ENCODE peak calls at places on chromosomes 11 and 22, in nine cellular contexts. One of them, this sample, is unnamed.

GRCh38 chr11:112470355-112470754 is 209.7 kb upstream of the PLET1 start:
- DNase-seq in mucosa of descending colon: no peak
- DNase-seq in heart right ventricle: no peak
- DNase-seq in GM13976: no peak
- DNase-seq in AG09319: no peak
- DNase-seq in uterus: no peak
- DNase-seq in ascending aorta: no peak
- DNase-seq in Calu3: no peak
- DNase-seq in progenitor cell of endocrine pancreas: no peak
- DNase-seq in this sample: no peak

GRCh38 chr11:198236-198806 is 5.4 kb downstream of the SCGB1C1 start:
- DNase-seq in uterus: no peak
- DNase-seq in progenitor cell of endocrine pancreas: no peak
- DNase-seq in ascending aorta: peak; percentile 57
- DNase-seq in heart right ventricle: no peak
- DNase-seq in GM13976: no peak
- DNase-seq in Calu3: no peak
- DNase-seq in AG09319: no peak
- DNase-seq in mucosa of descending colon: no peak
- DNase-seq in this sample: no peak

GRCh38 chr11:128893578-128894295 is 2.6 kb downstream of the KCNJ5 start:
- DNase-seq in GM13976: no peak
- DNase-seq in Calu3: no peak
- DNase-seq in AG09319: no peak
- DNase-seq in mucosa of descending colon: no peak
- DNase-seq in heart right ventricle: no peak
- DNase-seq in progenitor cell of endocrine pancreas: no peak
- DNase-seq in uterus: no peak
- DNase-seq in ascending aorta: no peak
- DNase-seq in this sample: no peak

GRCh38 chr11:19539861-19540260 is 172.8 kb upstream of the NAV2 start:
- DNase-seq in Calu3: no peak
- DNase-seq in mucosa of descending colon: no peak
- DNase-seq in ascending aorta: no peak
- DNase-seq in uterus: no peak
- DNase-seq in heart right ventricle: no peak
- DNase-seq in GM13976: no peak
- DNase-seq in progenitor cell of endocrine pancreas: no peak
- DNase-seq in AG09319: no peak
- DNase-seq in this sample: no peak

GRCh38 chr11:13695886-13696285 is 27.4 kb downstream of the FAR1 start:
- DNase-seq in GM13976: no peak
- DNase-seq in Calu3: no peak
- DNase-seq in heart right ventricle: no peak
- DNase-seq in AG09319: no peak
- DNase-seq in uterus: no peak
- DNase-seq in mucosa of descending colon: no peak
- DNase-seq in ascending aorta: no peak
- DNase-seq in progenitor cell of endocrine pancreas: no peak
- DNase-seq in this sample: no peak

GRCh38 chr22:22709719-22710445 is 65.5 kb downstream of the GGTLC2 start:
- DNase-seq in AG09319: no peak
- DNase-seq in progenitor cell of endocrine pancreas: peak; percentile 8
- DNase-seq in ascending aorta: peak; percentile 50
- DNase-seq in heart right ventricle: no peak
- DNase-seq in GM13976: no peak
- DNase-seq in mucosa of descending colon: no peak
- DNase-seq in Calu3: no peak
- DNase-seq in uterus: no peak
- DNase-seq in this sample: peak; percentile 45

GRCh38 chr11:7520981-7521487 is 7.2 kb downstream of the PPFIBP2 start:
- DNase-seq in AG09319: no peak
- DNase-seq in ascending aorta: no peak
- DNase-seq in uterus: no peak
- DNase-seq in mucosa of descending colon: no peak
- DNase-seq in progenitor cell of endocrine pancreas: no peak
- DNase-seq in GM13976: peak; percentile 57
- DNase-seq in Calu3: no peak
- DNase-seq in heart right ventricle: no peak
- DNase-seq in this sample: no peak

GRCh38 chr11:134409552-134410429 is 2.3 kb downstream of the B3GAT1 start:
- DNase-seq in uterus: no peak
- DNase-seq in mucosa of descending colon: no peak
- DNase-seq in ascending aorta: no peak
- DNase-seq in heart right ventricle: no peak
- DNase-seq in AG09319: no peak
- DNase-seq in Calu3: no peak
- DNase-seq in progenitor cell of endocrine pancreas: no peak
- DNase-seq in GM13976: no peak
- DNase-seq in this sample: no peak

GRCh38 chr11:64324692-64325469 is 7.0 kb downstream of the PRDX5 start:
- DNase-seq in AG09319: no peak
- DNase-seq in mucosa of descending colon: no peak
- DNase-seq in heart right ventricle: no peak
- DNase-seq in ascending aorta: no peak
- DNase-seq in uterus: no peak
- DNase-seq in GM13976: no peak
- DNase-seq in progenitor cell of endocrine pancreas: no peak
- DNase-seq in Calu3: no peak
- DNase-seq in this sample: no peak

GRCh38 chr11:120750647-120751419 is 239.3 kb downstream of the GRIK4 start:
- DNase-seq in Calu3: no peak
- DNase-seq in AG09319: no peak
- DNase-seq in uterus: no peak
- DNase-seq in mucosa of descending colon: no peak
- DNase-seq in heart right ventricle: no peak
- DNase-seq in GM13976: no peak
- DNase-seq in ascending aorta: no peak
- DNase-seq in progenitor cell of endocrine pancreas: no peak
- DNase-seq in this sample: no peak

GRCh38 chr22:43848366-43849171 is 13.7 kb downstream of the SULT4A1 start:
- DNase-seq in uterus: no peak
- DNase-seq in Calu3: no peak
- DNase-seq in AG09319: no peak
- DNase-seq in ascending aorta: peak; percentile 53
- DNase-seq in GM13976: no peak
- DNase-seq in mucosa of descending colon: no peak
- DNase-seq in progenitor cell of endocrine pancreas: no peak
- DNase-seq in heart right ventricle: no peak
- DNase-seq in this sample: no peak

GRCh38 chr11:35566161-35566560 is 40.7 kb upstream of the PAMR1 start:
- DNase-seq in ascending aorta: no peak
- DNase-seq in heart right ventricle: no peak
- DNase-seq in GM13976: no peak
- DNase-seq in uterus: no peak
- DNase-seq in progenitor cell of endocrine pancreas: no peak
- DNase-seq in mucosa of descending colon: no peak
- DNase-seq in Calu3: no peak
- DNase-seq in AG09319: no peak
- DNase-seq in this sample: no peak

GRCh38 chr22:38834215-38834953 is 9.4 kb downstream of the NPTXR start:
- DNase-seq in heart right ventricle: no peak
- DNase-seq in Calu3: no peak
- DNase-seq in GM13976: no peak
- DNase-seq in mucosa of descending colon: no peak
- DNase-seq in uterus: no peak
- DNase-seq in ascending aorta: no peak
- DNase-seq in AG09319: no peak
- DNase-seq in progenitor cell of endocrine pancreas: no peak
- DNase-seq in this sample: no peak

GRCh38 chr11:86397351-86397750 is 22.7 kb downstream of the CCDC81 start:
- DNase-seq in mucosa of descending colon: no peak
- DNase-seq in Calu3: no peak
- DNase-seq in ascending aorta: no peak
- DNase-seq in uterus: no peak
- DNase-seq in AG09319: no peak
- DNase-seq in progenitor cell of endocrine pancreas: no peak
- DNase-seq in heart right ventricle: no peak
- DNase-seq in GM13976: no peak
- DNase-seq in this sample: no peak

GRCh38 chr11:33930317-33931021 is 38.6 kb upstream of the LMO2 start:
- DNase-seq in mucosa of descending colon: peak; percentile 26
- DNase-seq in ascending aorta: peak; percentile 76
- DNase-seq in uterus: peak; percentile 50
- DNase-seq in AG09319: no peak
- DNase-seq in heart right ventricle: no peak
- DNase-seq in Calu3: no peak
- DNase-seq in progenitor cell of endocrine pancreas: no peak
- DNase-seq in GM13976: no peak
- DNase-seq in this sample: no peak

GRCh38 chr11:9120659-9121350 is 29.4 kb upstream of the SCUBE2 start:
- DNase-seq in mucosa of descending colon: no peak
- DNase-seq in GM13976: no peak
- DNase-seq in ascending aorta: no peak
- DNase-seq in progenitor cell of endocrine pancreas: no peak
- DNase-seq in AG09319: no peak
- DNase-seq in uterus: no peak
- DNase-seq in heart right ventricle: no peak
- DNase-seq in Calu3: no peak
- DNase-seq in this sample: no peak

GRCh38 chr22:32836286-32836859 is 34.9 kb downstream of the TIMP3 start:
- DNase-seq in AG09319: no peak
- DNase-seq in ascending aorta: no peak
- DNase-seq in GM13976: peak; percentile 54
- DNase-seq in mucosa of descending colon: peak; percentile 18
- DNase-seq in Calu3: peak; percentile 7
- DNase-seq in heart right ventricle: no peak
- DNase-seq in uterus: no peak
- DNase-seq in progenitor cell of endocrine pancreas: no peak
- DNase-seq in this sample: peak; percentile 7
- TF ChIP-seq CTCF in AG09319: peak; percentile 42
- TF ChIP-seq CTCF in ascending aorta: peak; percentile 46
- TF ChIP-seq CTCF in GM13976: no peak
- TF ChIP-seq CTCF in mucosa of descending colon: peak; percentile 27
- TF ChIP-seq CTCF in Calu3: peak; percentile 47
- TF ChIP-seq CTCF in heart right ventricle: peak; percentile 64
- TF ChIP-seq CTCF in uterus: peak; percentile 30
- TF ChIP-seq CTCF in progenitor cell of endocrine pancreas: peak; percentile 63
- TF ChIP-seq CTCF in this sample: peak; percentile 64

DNA sequence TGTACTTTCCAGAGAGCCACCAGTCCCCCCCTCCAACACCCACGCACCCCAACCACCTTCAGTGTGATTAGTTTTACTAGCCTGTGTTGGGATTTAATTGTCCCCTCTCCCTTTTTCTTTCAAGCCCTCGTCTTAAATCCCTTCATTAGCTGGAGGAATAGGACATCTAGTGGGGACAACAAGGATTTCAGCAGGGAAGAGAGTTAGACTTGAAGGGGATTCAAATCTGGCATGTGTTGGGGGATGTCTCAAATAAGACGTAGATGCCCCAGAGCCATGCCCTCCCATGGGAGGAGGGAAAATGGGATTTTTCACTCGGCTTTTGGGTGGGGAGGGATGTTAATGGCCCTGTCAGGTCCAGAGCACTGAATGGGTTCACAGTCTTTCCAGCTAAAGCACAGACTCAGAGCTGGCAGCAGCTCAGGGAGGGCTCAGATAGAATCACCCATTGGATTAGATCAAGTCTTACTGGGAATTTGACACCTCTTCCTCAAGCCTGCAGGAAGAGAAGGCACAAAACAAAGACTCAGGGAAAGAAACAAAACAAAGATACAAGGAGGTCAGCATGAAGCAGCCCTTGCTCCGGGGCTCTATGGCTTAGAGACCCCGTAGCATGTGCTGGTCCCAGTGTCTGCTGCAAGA is 10.7 kb downstream of the INS start:
- DNase-seq in AG09319: peak; percentile 40
- DNase-seq in GM13976: no peak
- DNase-seq in heart right ventricle: no peak
- DNase-seq in Calu3: no peak
- DNase-seq in uterus: no peak
- DNase-seq in ascending aorta: no peak
- DNase-seq in progenitor cell of endocrine pancreas: no peak
- DNase-seq in mucosa of descending colon: no peak
- DNase-seq in this sample: no peak
- TF ChIP-seq CTCF in AG09319: peak; percentile 66
- TF ChIP-seq CTCF in GM13976: no peak
- TF ChIP-seq CTCF in heart right ventricle: peak; percentile 63
- TF ChIP-seq CTCF in Calu3: peak; percentile 20
- TF ChIP-seq CTCF in uterus: peak; percentile 22
- TF ChIP-seq CTCF in ascending aorta: peak; percentile 38
- TF ChIP-seq CTCF in progenitor cell of endocrine pancreas: peak; percentile 68
- TF ChIP-seq CTCF in mucosa of descending colon: no peak
- TF ChIP-seq CTCF in this sample: peak; percentile 26

DNA sequence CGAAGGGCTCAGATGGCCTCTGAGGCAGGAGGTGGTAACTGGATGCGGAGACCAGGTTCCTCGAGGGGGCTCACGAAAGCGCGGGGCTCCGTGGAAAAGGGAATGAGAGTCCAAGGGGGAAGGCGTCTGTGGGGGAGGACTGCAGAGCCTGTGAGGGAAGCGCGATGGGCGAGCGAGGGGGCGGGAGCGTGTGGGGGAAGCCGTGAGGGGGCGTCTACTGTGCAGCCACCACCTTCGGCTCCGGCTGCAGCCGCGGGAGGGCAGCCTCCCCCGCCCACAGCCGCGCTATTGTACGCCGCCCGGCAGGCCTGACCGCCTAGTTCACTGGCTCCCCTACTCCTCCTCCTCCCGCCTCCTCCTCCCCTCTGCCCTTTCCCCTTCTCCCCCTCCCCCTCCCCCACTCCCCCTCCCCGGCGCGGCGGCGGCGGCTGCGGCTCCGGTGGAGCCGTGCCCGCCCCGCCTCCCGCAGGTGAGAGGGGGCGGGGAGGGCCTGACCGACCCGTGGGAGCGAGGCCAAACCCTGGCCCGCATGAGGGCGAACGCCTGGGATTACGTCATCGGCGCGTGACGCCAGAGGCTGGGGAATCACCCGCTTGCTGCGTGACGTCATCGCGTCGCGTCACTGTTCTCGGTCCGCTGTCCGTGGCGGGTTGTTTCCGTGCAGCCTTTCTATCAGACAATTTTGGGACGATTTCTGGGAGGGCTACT is at the start of gene PAK1:
- DNase-seq in progenitor cell of endocrine pancreas: peak; percentile 92
- DNase-seq in Calu3: peak; percentile 92
- DNase-seq in uterus: peak; percentile 86
- DNase-seq in AG09319: peak; percentile 4
- DNase-seq in GM13976: peak; percentile 92
- DNase-seq in heart right ventricle: peak; percentile 81
- DNase-seq in ascending aorta: peak; percentile 90
- DNase-seq in mucosa of descending colon: peak; percentile 92
- DNase-seq in this sample: peak; percentile 91
- TF ChIP-seq CTCF in progenitor cell of endocrine pancreas: peak; percentile 41
- TF ChIP-seq CTCF in Calu3: no peak
- TF ChIP-seq CTCF in uterus: no peak
- TF ChIP-seq CTCF in AG09319: peak; percentile 19
- TF ChIP-seq CTCF in GM13976: peak; percentile 34
- TF ChIP-seq CTCF in heart right ventricle: peak; percentile 46
- TF ChIP-seq CTCF in ascending aorta: no peak
- TF ChIP-seq CTCF in mucosa of descending colon: no peak
- TF ChIP-seq CTCF in this sample: no peak

DNA sequence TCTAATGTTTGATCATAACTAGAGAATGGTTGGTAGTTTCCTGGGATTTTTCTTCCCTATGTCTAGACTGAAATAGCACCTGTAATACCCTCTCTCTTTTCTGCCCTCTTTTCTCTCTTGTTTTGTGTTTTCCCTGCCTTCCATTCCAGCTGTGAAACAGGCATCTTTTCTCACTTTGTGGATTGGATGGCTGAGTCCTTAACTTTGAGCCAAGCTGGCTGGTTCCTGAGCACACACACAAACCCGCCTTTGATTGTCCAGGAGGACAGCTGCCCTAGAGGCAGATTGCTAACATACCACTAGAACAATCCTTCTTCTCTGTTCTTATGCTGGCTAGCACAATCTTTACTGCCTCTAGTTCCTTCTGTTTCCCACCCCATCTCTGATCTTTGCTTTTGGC is 17.7 kb downstream of the CTNND1 start:
- DNase-seq in ascending aorta: no peak
- DNase-seq in uterus: no peak
- DNase-seq in progenitor cell of endocrine pancreas: no peak
- DNase-seq in mucosa of descending colon: no peak
- DNase-seq in AG09319: peak; percentile 30
- DNase-seq in Calu3: peak; percentile 51
- DNase-seq in GM13976: no peak
- DNase-seq in heart right ventricle: peak; percentile 41
- DNase-seq in this sample: no peak
- TF ChIP-seq CTCF in ascending aorta: no peak
- TF ChIP-seq CTCF in uterus: no peak
- TF ChIP-seq CTCF in progenitor cell of endocrine pancreas: no peak
- TF ChIP-seq CTCF in mucosa of descending colon: no peak
- TF ChIP-seq CTCF in AG09319: no peak
- TF ChIP-seq CTCF in Calu3: no peak
- TF ChIP-seq CTCF in GM13976: no peak
- TF ChIP-seq CTCF in heart right ventricle: no peak
- TF ChIP-seq CTCF in this sample: no peak